ENCODE peak calls at places on chromosomes 2 and 18, in eight cellular contexts. A is stimulated activated CD4-positive, alpha-beta T cell treated with anti-CD3 and anti-CD28 coated beads, Interleukin-2, amount 100 ng/mL, for 48 hours; O is GM23248; C is GM13977; F is NCI-H1105; J is lower lobe of right lung; G is neural progenitor cell; Y is astrocyte of the spinal cord. R is an unnamed sample.

GRCh38 chr2:604826-605524 is 72.2 kb downstream of the TMEM18 start:
- DNase-seq in Y (no peak), O (no peak), A (no peak), G (no peak), F (no peak), C (no peak), J (no peak), R (no peak)

GRCh38 chr18:31041346-31042067 is 1.0 kb downstream of the DSC3 start:
- DNase-seq in F (no peak), C (peak; percentile 51), A (no peak), G (peak; percentile 64), J (peak; percentile 44), Y (peak; percentile 31), O (no peak), R (no peak)

GRCh38 chr18:68034293-68034692 is 517.8 kb upstream of the DSEL start:
- DNase-seq in C (no peak), A (no peak), G (no peak), J (no peak), O (peak; percentile 59), F (no peak), Y (peak; percentile 4), R (no peak)

GRCh38 chr2:60553496-60553991 is at the start of gene BCL11A:
- DNase-seq in G (peak; percentile 80), F (peak; percentile 31), Y (peak; percentile 90), O (peak; percentile 84), C (peak; percentile 70), J (peak; percentile 68), A (no peak), R (peak; percentile 87)

GRCh38 chr2:37829202-37829601 is 95.9 kb upstream of the RMDN2 start:
- DNase-seq in O (peak; percentile 98), G (no peak), C (no peak), Y (peak; percentile 81), A (no peak), J (peak; percentile 76), F (no peak), R (no peak)

GRCh38 chr18:57915848-57916596 is 112.9 kb upstream of the ATP8B1 start:
- DNase-seq in Y (no peak), F (peak; percentile 45), O (no peak), J (no peak), A (no peak), C (no peak), G (peak; percentile 43), R (peak; percentile 71)

GRCh38 chr18:48934708-48935432 is 15.9 kb downstream of the SMAD7 start:
- DNase-seq in A (no peak), O (peak; percentile 57), Y (no peak), C (peak; percentile 66), G (no peak), J (no peak), F (no peak), R (no peak)

GRCh38 chr2:58107803-58108710 is 61.5 kb downstream of the VRK2 start:
- DNase-seq in C (no peak), O (peak; percentile 94), F (no peak), G (no peak), Y (peak; percentile 76), J (no peak), A (no peak), R (no peak)

GRCh38 chr2:67666386-67667053 is 269.4 kb downstream of the ETAA1 start:
- DNase-seq in Y (no peak), J (no peak), A (no peak), C (no peak), O (no peak), G (no peak), F (no peak), R (no peak)

GRCh38 chr2:235557903-235558302 is 64.1 kb downstream of the AGAP1 start:
- DNase-seq in J (no peak), A (no peak), F (no peak), O (no peak), G (no peak), Y (no peak), C (no peak), R (no peak)

GRCh38 chr2:239700946-239701345 is 300.1 kb upstream of the HDAC4 start:
- DNase-seq in Y (no peak), F (no peak), O (no peak), J (no peak), G (no peak), C (no peak), A (no peak), R (no peak)

GRCh38 chr18:36211612-36212065 is 24.3 kb downstream of the MOCOS start:
- DNase-seq in F (no peak), O (peak; percentile 83), C (no peak), Y (no peak), G (no peak), J (no peak), A (no peak), R (no peak)

GRCh38 chr2:216478151-216478550 is 20.5 kb upstream of the RPL37A start:
- DNase-seq in G (no peak), Y (peak; percentile 87), O (peak; percentile 90), A (no peak), C (no peak), J (no peak), F (no peak), R (no peak)

GRCh38 chr2:9228781-9229469 is 22.3 kb downstream of the ASAP2 start:
- DNase-seq in F (no peak), Y (no peak), C (no peak), A (no peak), G (no peak), J (no peak), O (no peak), R (no peak)

R was measured in Peyer's patch.